ENCODE peak calls at places on chromosomes 3 and 15, in seven cellular contexts. One of them, this sample, is unnamed.

GRCh38 chr3:151459360-151459759 is 1.5 kb downstream of the IGSF10 start:
- DNase-seq in DMS153: no peak
- DNase-seq in GM03348: no peak
- DNase-seq in activated CD8-positive, alpha-beta memory T cell treated with anti-CD3 and anti-CD28 coated beads for 48 hours: no peak
- DNase-seq in stimulated activated CD8-positive, alpha-beta memory T cell treated with anti-CD3 and anti-CD28 coated beads, Interleukin-12 subunit alpha, Interleukin-12 subunit beta, amount 100 ng/mL, for 4 hours: no peak
- DNase-seq in endothelial cell: no peak
- DNase-seq in substantia nigra: no peak
- DNase-seq in this sample: no peak

GRCh38 chr15:67839358-67839928 is 402 bp downstream of the RNU6-1 start:
- DNase-seq in stimulated activated CD8-positive, alpha-beta memory T cell treated with anti-CD3 and anti-CD28 coated beads, Interleukin-12 subunit alpha, Interleukin-12 subunit beta, amount 100 ng/mL, for 4 hours: no peak
- DNase-seq in endothelial cell: no peak
- DNase-seq in substantia nigra: no peak
- DNase-seq in DMS153: peak
- DNase-seq in GM03348: peak
- DNase-seq in activated CD8-positive, alpha-beta memory T cell treated with anti-CD3 and anti-CD28 coated beads for 48 hours: no peak
- DNase-seq in this sample: no peak

GRCh38 chr15:60077581-60078359 is 73.7 kb downstream of the FOXB1 start:
- DNase-seq in substantia nigra: no peak
- DNase-seq in DMS153: no peak
- DNase-seq in stimulated activated CD8-positive, alpha-beta memory T cell treated with anti-CD3 and anti-CD28 coated beads, Interleukin-12 subunit alpha, Interleukin-12 subunit beta, amount 100 ng/mL, for 4 hours: no peak
- DNase-seq in endothelial cell: no peak
- DNase-seq in GM03348: no peak
- DNase-seq in activated CD8-positive, alpha-beta memory T cell treated with anti-CD3 and anti-CD28 coated beads for 48 hours: peak
- DNase-seq in this sample: no peak

GRCh38 chr3:185420762-185421161 is 57.8 kb downstream of the MAP3K13 start:
- DNase-seq in GM03348: no peak
- DNase-seq in activated CD8-positive, alpha-beta memory T cell treated with anti-CD3 and anti-CD28 coated beads for 48 hours: no peak
- DNase-seq in DMS153: peak
- DNase-seq in stimulated activated CD8-positive, alpha-beta memory T cell treated with anti-CD3 and anti-CD28 coated beads, Interleukin-12 subunit alpha, Interleukin-12 subunit beta, amount 100 ng/mL, for 4 hours: no peak
- DNase-seq in endothelial cell: no peak
- DNase-seq in substantia nigra: no peak
- DNase-seq in this sample: no peak

GRCh38 chr15:40282144-40282869 is 557 bp downstream of the ANKRD63 start:
- DNase-seq in endothelial cell: peak
- DNase-seq in GM03348: peak
- DNase-seq in activated CD8-positive, alpha-beta memory T cell treated with anti-CD3 and anti-CD28 coated beads for 48 hours: no peak
- DNase-seq in DMS153: no peak
- DNase-seq in stimulated activated CD8-positive, alpha-beta memory T cell treated with anti-CD3 and anti-CD28 coated beads, Interleukin-12 subunit alpha, Interleukin-12 subunit beta, amount 100 ng/mL, for 4 hours: peak
- DNase-seq in substantia nigra: peak
- DNase-seq in this sample: peak

GRCh38 chr3:71916747-71917369 is 131.9 kb upstream of the PROK2 start:
- DNase-seq in substantia nigra: peak
- DNase-seq in DMS153: no peak
- DNase-seq in GM03348: peak
- DNase-seq in activated CD8-positive, alpha-beta memory T cell treated with anti-CD3 and anti-CD28 coated beads for 48 hours: no peak
- DNase-seq in endothelial cell: no peak
- DNase-seq in stimulated activated CD8-positive, alpha-beta memory T cell treated with anti-CD3 and anti-CD28 coated beads, Interleukin-12 subunit alpha, Interleukin-12 subunit beta, amount 100 ng/mL, for 4 hours: no peak
- DNase-seq in this sample: no peak

GRCh38 chr3:152235709-152236298 is 32.9 kb upstream of the MBNL1 start:
- DNase-seq in GM03348: no peak
- DNase-seq in endothelial cell: no peak
- DNase-seq in DMS153: no peak
- DNase-seq in activated CD8-positive, alpha-beta memory T cell treated with anti-CD3 and anti-CD28 coated beads for 48 hours: no peak
- DNase-seq in substantia nigra: no peak
- DNase-seq in stimulated activated CD8-positive, alpha-beta memory T cell treated with anti-CD3 and anti-CD28 coated beads, Interleukin-12 subunit alpha, Interleukin-12 subunit beta, amount 100 ng/mL, for 4 hours: no peak
- DNase-seq in this sample: no peak

GRCh38 chr3:163541629-163542028 is 1536.7 kb downstream of the SI start:
- DNase-seq in substantia nigra: no peak
- DNase-seq in activated CD8-positive, alpha-beta memory T cell treated with anti-CD3 and anti-CD28 coated beads for 48 hours: no peak
- DNase-seq in stimulated activated CD8-positive, alpha-beta memory T cell treated with anti-CD3 and anti-CD28 coated beads, Interleukin-12 subunit alpha, Interleukin-12 subunit beta, amount 100 ng/mL, for 4 hours: no peak
- DNase-seq in DMS153: no peak
- DNase-seq in endothelial cell: no peak
- DNase-seq in GM03348: no peak
- DNase-seq in this sample: no peak

GRCh38 chr15:86167816-86168215 is 88.1 kb downstream of the AGBL1 start:
- DNase-seq in DMS153: no peak
- DNase-seq in substantia nigra: no peak
- DNase-seq in activated CD8-positive, alpha-beta memory T cell treated with anti-CD3 and anti-CD28 coated beads for 48 hours: no peak
- DNase-seq in endothelial cell: no peak
- DNase-seq in GM03348: no peak
- DNase-seq in stimulated activated CD8-positive, alpha-beta memory T cell treated with anti-CD3 and anti-CD28 coated beads, Interleukin-12 subunit alpha, Interleukin-12 subunit beta, amount 100 ng/mL, for 4 hours: no peak
- DNase-seq in this sample: no peak

GRCh38 chr3:70832035-70832795 is 519.8 kb upstream of the MDFIC2 start:
- DNase-seq in activated CD8-positive, alpha-beta memory T cell treated with anti-CD3 and anti-CD28 coated beads for 48 hours: no peak
- DNase-seq in endothelial cell: no peak
- DNase-seq in DMS153: no peak
- DNase-seq in substantia nigra: no peak
- DNase-seq in GM03348: peak
- DNase-seq in stimulated activated CD8-positive, alpha-beta memory T cell treated with anti-CD3 and anti-CD28 coated beads, Interleukin-12 subunit alpha, Interleukin-12 subunit beta, amount 100 ng/mL, for 4 hours: no peak
- DNase-seq in this sample: no peak

GRCh38 chr3:28853830-28854229 is 427.0 kb upstream of the RBMS3 start:
- DNase-seq in stimulated activated CD8-positive, alpha-beta memory T cell treated with anti-CD3 and anti-CD28 coated beads, Interleukin-12 subunit alpha, Interleukin-12 subunit beta, amount 100 ng/mL, for 4 hours: no peak
- DNase-seq in activated CD8-positive, alpha-beta memory T cell treated with anti-CD3 and anti-CD28 coated beads for 48 hours: no peak
- DNase-seq in DMS153: no peak
- DNase-seq in GM03348: no peak
- DNase-seq in substantia nigra: no peak
- DNase-seq in endothelial cell: no peak
- DNase-seq in this sample: no peak

GRCh38 chr15:101277038-101277822 is at the start of gene SELENOS:
- DNase-seq in GM03348: peak
- DNase-seq in stimulated activated CD8-positive, alpha-beta memory T cell treated with anti-CD3 and anti-CD28 coated beads, Interleukin-12 subunit alpha, Interleukin-12 subunit beta, amount 100 ng/mL, for 4 hours: peak
- DNase-seq in activated CD8-positive, alpha-beta memory T cell treated with anti-CD3 and anti-CD28 coated beads for 48 hours: peak
- DNase-seq in endothelial cell: peak
- DNase-seq in substantia nigra: peak
- DNase-seq in DMS153: peak
- DNase-seq in this sample: peak

This sample was measured in T-helper 22 cell.